ENCODE peak calls at places on chromosomes 1 and 21, in nine cellular contexts. G is upper lobe of right lung, X is AG04450, C is GM13976, I is lower lobe of right lung, T is AG10803, A is breast epithelium, O is GM23338, R is CD14-positive monocyte. H is an unnamed sample.

GRCh38 chr1:206587904-206588303 is 24.4 kb downstream of the EIF2D start:
- DNase-seq in G (no peak), X (no peak), C (no peak), I (no peak), T (no peak), A (no peak), O (peak), R (no peak), H (no peak)

GRCh38 chr1:199909137-199909536 is 118.4 kb upstream of the NR5A2 start:
- DNase-seq in G (no peak), X (no peak), C (no peak), I (no peak), T (peak), A (no peak), O (no peak), R (no peak), H (no peak)

GRCh38 chr1:86741947-86742572 is 37.7 kb downstream of the SH3GLB1 start:
- DNase-seq in G (no peak), X (no peak), C (no peak), I (no peak), T (peak), A (no peak), O (peak), R (no peak), H (no peak)

GRCh38 chr1:238960071-238960470 is 426.3 kb upstream of the CHRM3 start:
- DNase-seq in G (no peak), X (no peak), C (no peak), I (no peak), T (peak), A (peak), O (no peak), R (no peak), H (no peak)

GRCh38 chr1:228794173-228794572 is 58.9 kb downstream of the RHOU start:
- DNase-seq in G (no peak), X (no peak), C (no peak), I (no peak), T (no peak), A (no peak), O (no peak), R (no peak), H (no peak)

GRCh38 chr1:226948051-226948450 is 8.0 kb downstream of the COQ8A start:
- DNase-seq in G (no peak), X (no peak), C (no peak), I (no peak), T (no peak), A (no peak), O (no peak), R (no peak), H (no peak)

GRCh38 chr1:68111804-68112436 is 61.5 kb upstream of the DIRAS3 start:
- DNase-seq in G (no peak), X (peak), C (no peak), I (peak), T (peak), A (peak), O (peak), R (no peak), H (no peak)

GRCh38 chr21:35227774-35228173 is 178.7 kb upstream of the RUNX1 start:
- DNase-seq in G (no peak), X (no peak), C (no peak), I (no peak), T (no peak), A (no peak), O (no peak), R (no peak), H (no peak)

GRCh38 chr21:46393941-46394818 is 64.5 kb upstream of the DIP2A start:
- DNase-seq in G (no peak), X (no peak), C (no peak), I (no peak), T (no peak), A (no peak), O (no peak), R (no peak), H (no peak)

GRCh38 chr1:228279722-228280105 is 71.9 kb downstream of the OBSCN start:
- DNase-seq in G (peak), X (no peak), C (no peak), I (peak), T (no peak), A (no peak), O (no peak), R (peak), H (no peak)

GRCh38 chr1:21939650-21940374 is 2.7 kb upstream of the HSPG2 start:
- DNase-seq in G (peak), X (peak), C (no peak), I (peak), T (peak), A (peak), O (no peak), R (no peak), H (no peak)
- TF ChIP-seq CTCF in G (peak), X (peak), C (no peak), I (peak), T (peak), A (peak), O (no peak), R (no peak), H (peak)

GRCh38 chr1:177426533-177426932 is 255.8 kb downstream of the BRINP2 start:
- DNase-seq in G (no peak), X (no peak), C (no peak), I (no peak), T (no peak), A (no peak), O (no peak), R (no peak), H (no peak)

GRCh38 chr1:177431123-177431522 is 260.4 kb downstream of the BRINP2 start:
- DNase-seq in G (no peak), X (no peak), C (no peak), I (no peak), T (no peak), A (no peak), O (peak), R (no peak), H (no peak)

GRCh38 chr1:177425241-177425640 is 254.5 kb downstream of the BRINP2 start:
- DNase-seq in G (no peak), X (no peak), C (no peak), I (no peak), T (no peak), A (no peak), O (no peak), R (no peak), H (no peak)

GRCh38 chr1:177432897-177433296 is 262.1 kb downstream of the BRINP2 start:
- DNase-seq in G (no peak), X (no peak), C (no peak), I (no peak), T (no peak), A (no peak), O (peak), R (no peak), H (no peak)

GRCh38 chr1:177429234-177429633 is 258.5 kb downstream of the BRINP2 start:
- DNase-seq in G (no peak), X (no peak), C (no peak), I (no peak), T (no peak), A (no peak), O (no peak), R (no peak), H (no peak)
- TF ChIP-seq CTCF in G (no peak), X (no peak), C (no peak), I (no peak), T (no peak), A (no peak), O (peak), R (no peak), H (peak)

GRCh38 chr1:237386362-237387143 is 344.6 kb downstream of the RYR2 start:
- DNase-seq in G (no peak), X (no peak), C (peak), I (no peak), T (peak), A (no peak), O (peak), R (no peak), H (no peak)
- TF ChIP-seq CTCF in G (peak), X (peak), C (peak), I (peak), T (peak), A (no peak), O (peak), R (peak), H (peak)

DNA sequence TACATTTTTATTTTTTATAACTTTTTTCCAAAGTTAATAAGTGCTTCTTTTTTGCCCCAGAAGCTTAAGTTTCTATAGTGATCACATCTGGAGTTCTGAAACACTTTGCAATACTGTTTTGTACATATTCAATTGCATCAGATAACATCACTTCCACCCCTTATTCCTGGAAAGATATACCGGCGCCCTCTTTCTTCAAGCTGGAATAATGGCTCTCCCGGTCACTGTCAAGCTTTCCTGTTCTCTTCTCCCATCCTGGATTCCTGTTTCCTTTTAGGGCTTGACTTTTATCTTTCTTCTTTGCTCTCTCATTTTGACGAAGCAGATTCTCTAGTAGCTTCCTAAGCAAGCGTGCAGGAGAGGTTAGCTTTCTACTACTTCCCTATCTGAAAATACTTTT is 1866.8 kb downstream of the MRPL39 start:
- DNase-seq in G (no peak), X (no peak), C (no peak), I (no peak), T (no peak), A (no peak), O (peak), R (no peak), H (no peak)
- TF ChIP-seq CTCF in G (no peak), X (no peak), C (no peak), I (no peak), T (no peak), A (no peak), O (peak), R (no peak), H (no peak)

DNA sequence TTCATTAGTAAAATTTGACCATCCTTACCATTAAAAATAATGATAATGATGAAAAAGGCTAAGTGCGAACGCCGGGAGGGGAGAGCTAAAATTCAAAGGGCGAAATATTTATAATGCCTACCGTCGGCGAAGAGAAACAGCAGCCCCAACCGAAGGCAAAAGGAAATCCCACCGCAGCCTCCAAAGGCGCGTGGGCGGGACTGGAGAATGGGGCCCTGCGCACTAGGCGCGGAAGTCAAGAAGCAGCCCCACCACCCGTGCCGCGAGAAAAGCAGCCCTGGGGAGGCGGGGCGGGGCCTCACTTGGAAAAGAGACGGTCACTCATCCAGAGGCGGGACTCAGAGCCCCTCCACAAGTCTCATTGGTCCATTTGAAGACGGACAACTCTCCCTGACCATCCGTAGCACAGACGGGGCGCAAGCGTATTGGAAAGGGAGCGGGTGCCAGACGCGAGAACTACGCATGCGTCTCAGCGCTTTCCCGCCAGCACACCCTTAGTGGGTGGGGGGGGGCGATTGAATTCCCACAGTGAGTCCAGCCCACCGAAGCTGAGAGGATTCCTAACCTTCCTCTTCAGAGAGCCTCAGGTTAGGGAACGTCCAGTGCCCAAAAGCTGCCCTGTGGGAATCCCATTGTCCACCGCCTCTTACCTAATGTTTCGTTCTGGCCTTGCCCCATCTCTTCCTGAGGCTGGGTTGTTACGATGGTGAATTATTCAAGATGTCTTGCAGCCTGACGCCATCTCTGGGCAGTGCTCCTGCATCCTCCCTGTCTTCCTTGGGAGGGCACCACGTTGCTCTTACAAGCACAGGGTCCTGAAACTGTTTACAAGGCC is 19.0 kb downstream of the MTX1 start:
- DNase-seq in G (peak), X (peak), C (peak), I (peak), T (peak), A (peak), O (peak), R (peak), H (peak)
- TF ChIP-seq CTCF in G (no peak), X (no peak), C (no peak), I (no peak), T (no peak), A (no peak), O (no peak), R (no peak), H (no peak)

GRCh38 chr1:25695066-25695990 is 78.7 kb downstream of the MAN1C1 start:
- DNase-seq in G (peak), X (peak), C (no peak), I (peak), T (peak), A (peak), O (peak), R (no peak), H (no peak)
- TF ChIP-seq CTCF in G (peak), X (peak), C (no peak), I (peak), T (peak), A (no peak), O (peak), R (no peak), H (no peak)

GRCh38 chr21:27362249-27362648 is 395.4 kb upstream of the ADAMTS5 start:
- DNase-seq in G (no peak), X (no peak), C (no peak), I (no peak), T (no peak), A (no peak), O (peak), R (no peak), H (no peak)
- TF ChIP-seq CTCF in G (no peak), X (peak), C (no peak), I (peak), T (peak), A (no peak), O (peak), R (no peak), H (no peak)

H was measured in progenitor cell of endocrine pancreas.